ENCODE peak calls at places on chromosome 10, in ten cellular contexts. U is IMR-90; H is fibroblast of lung; R is sigmoid colon; G is upper lobe of right lung; O is cardiac muscle cell; B is CD4-positive, alpha-beta memory T cell; Q is lower lobe of right lung; M is psoas muscle; P is SK-N-SH. Y is an unnamed sample. For H3K4me1, the result is how much of the 10 kb centered on the place peaks cover.

GRCh38 chr10:122344741-122345258 is 29.7 kb upstream of the PLEKHA1 start:
- DNase-seq in U (peak), H (peak), R (no peak), O (no peak), P (no peak), M (no peak), B (no peak), Q (no peak), G (no peak), Y (no peak)

GRCh38 chr10:58982470-58983239 is 193.8 kb upstream of the PHYHIPL start:
- DNase-seq in G (no peak), B (no peak), Q (no peak), R (no peak), P (no peak), H (no peak), U (no peak), O (no peak), M (no peak), Y (no peak)

GRCh38 chr10:6494934-6495592 is 85.0 kb downstream of the PRKCQ start:
- DNase-seq in B (peak), H (no peak), G (no peak), M (no peak), R (no peak), O (no peak), P (no peak), U (no peak), Q (no peak), Y (peak)

GRCh38 chr10:68871105-68871711 is 29.9 kb upstream of the DDX50 start:
- DNase-seq in Q (no peak), U (peak), O (peak), P (no peak), M (no peak), B (no peak), G (no peak), H (peak), R (no peak), Y (no peak)

GRCh38 chr10:115417585-115418265 is 324.6 kb downstream of the ATRNL1 start:
- DNase-seq in H (peak), B (no peak), M (no peak), Q (no peak), P (peak), G (no peak), R (peak), O (peak), U (peak), Y (no peak)

GRCh38 chr10:57959318-57960003 is 308.2 kb downstream of the IPMK start:
- DNase-seq in H (no peak), Q (no peak), P (no peak), G (no peak), B (no peak), R (no peak), U (no peak), M (no peak), O (no peak), Y (no peak)

GRCh38 chr10:47076949-47077348 is 165.7 kb downstream of the PTPN20 start:
- DNase-seq in Q (no peak), B (no peak), R (no peak), P (no peak), H (peak), O (no peak), U (peak), M (no peak), G (no peak), Y (no peak)

GRCh38 chr10:21517134-21517982 is 8.1 kb downstream of the SKIDA1 start:
- DNase-seq in M (peak), O (peak), P (peak), Q (peak), H (peak), B (no peak), R (peak), U (peak), G (peak), Y (no peak)

GRCh38 chr10:18594574-18595156 is 56.7 kb downstream of the NSUN6 start:
- DNase-seq in B (no peak), H (no peak), R (no peak), U (no peak), Q (no peak), G (no peak), P (no peak), M (no peak), O (peak), Y (no peak)

GRCh38 chr10:79241990-79242619 is 105.2 kb upstream of the PPIF start:
- DNase-seq in Q (peak), H (peak), R (peak), M (peak), P (peak), O (peak), G (peak), B (no peak), U (peak), Y (peak)

GRCh38 chr10:3666525-3667302 is 118.3 kb downstream of the KLF6 start:
- DNase-seq in P (no peak), H (no peak), M (no peak), B (peak), Q (peak), R (no peak), U (no peak), G (no peak), O (no peak), Y (peak)

GRCh38 chr10:126684171-126684745 is 13.8 kb upstream of the C10orf90 start:
- DNase-seq in M (no peak), R (no peak), G (no peak), H (peak), P (no peak), O (no peak), Q (no peak), U (no peak), B (no peak), Y (no peak)

GRCh38 chr10:91043173-91043910 is 122.5 kb upstream of the ANKRD1 start:
- DNase-seq in O (peak), H (no peak), B (no peak), M (no peak), G (no peak), P (peak), Q (no peak), U (peak), R (no peak), Y (no peak)

GRCh38 chr10:76049581-76050290 is 618.3 kb downstream of the LRMDA start:
- DNase-seq in B (no peak), M (no peak), H (peak), R (no peak), Q (no peak), O (no peak), U (no peak), G (no peak), P (no peak), Y (no peak)

GRCh38 chr10:48804740-48805182 is 120.1 kb downstream of the WDFY4 start:
- DNase-seq in M (no peak), Q (no peak), H (no peak), B (no peak), R (no peak), U (no peak), O (peak), G (no peak), P (peak), Y (no peak)

GRCh38 chr10:13883843-13884444 is 297.2 kb downstream of the PRPF18 start:
- DNase-seq in P (no peak), B (no peak), Q (no peak), R (no peak), M (no peak), O (no peak), U (no peak), H (no peak), G (no peak), Y (no peak)

GRCh38 chr10:22992075-22992474 is 64.2 kb downstream of the ARMC3 start:
- DNase-seq in G (no peak), B (peak), H (no peak), P (no peak), O (no peak), M (no peak), R (no peak), U (no peak), Q (no peak), Y (no peak)

GRCh38 chr10:110005716-110006115 is 2.1 kb upstream of the ADD3 start:
- DNase-seq in P (peak), G (no peak), U (peak), Q (no peak), O (peak), H (peak), B (no peak), M (no peak), R (peak), Y (no peak)

GRCh38 chr10:95260909-95261552 is 29.8 kb downstream of the PDLIM1 start:
- DNase-seq in P (no peak), M (no peak), O (no peak), Q (no peak), H (peak), B (no peak), G (no peak), U (peak), R (no peak), Y (no peak)

GRCh38 chr10:44958196-44958896 is 1.3 kb upstream of the RASSF4 start:
- DNase-seq in M (no peak), G (no peak), U (peak), R (peak), B (no peak), O (no peak), Q (no peak), H (peak), P (no peak), Y (no peak)

GRCh38 chr10:88318803-88319202 is 264.3 kb downstream of the RNLS start:
- DNase-seq in M (no peak), R (no peak), G (no peak), P (no peak), O (no peak), Q (no peak), B (peak), H (no peak), U (no peak), Y (no peak)

GRCh38 chr10:44511601-44512000 is 126.7 kb upstream of the CXCL12 start:
- DNase-seq in H (no peak), R (no peak), B (no peak), O (no peak), G (no peak), P (no peak), U (no peak), Q (no peak), M (no peak), Y (no peak)

GRCh38 chr10:79286318-79286951 is 60.8 kb upstream of the PPIF start:
- DNase-seq in P (peak), G (peak), R (peak), H (peak), U (peak), M (peak), B (peak), O (no peak), Q (peak), Y (peak)

GRCh38 chr10:109633846-109634245 is 289.5 kb downstream of the XPNPEP1 start:
- DNase-seq in M (no peak), B (no peak), G (no peak), R (no peak), Q (no peak), H (no peak), P (no peak), O (no peak), U (no peak), Y (no peak)

GRCh38 chr10:90968448-90969086 is 47.7 kb upstream of the ANKRD1 start:
- DNase-seq in Q (no peak), R (no peak), H (peak), G (no peak), B (no peak), P (peak), O (no peak), M (no peak), U (peak), Y (no peak)

GRCh38 chr10:121662945-121663917 is 65.0 kb upstream of the FGFR2 start:
- DNase-seq in G (no peak), U (no peak), M (no peak), R (no peak), H (no peak), P (peak), O (peak), B (no peak), Q (no peak), Y (no peak)

GRCh38 chr10:122471531-122472177 is 10.3 kb downstream of the HTRA1 start:
- DNase-seq in P (no peak), O (no peak), G (no peak), U (peak), M (no peak), H (peak), R (no peak), Q (no peak), B (no peak), Y (no peak)

GRCh38 chr10:6151087-6151977 is 51.4 kb upstream of the PFKFB3 start:
- DNase-seq in R (peak), G (peak), P (peak), Q (peak), B (peak), H (peak), U (peak), M (peak), O (peak), Y (peak)

GRCh38 chr10:86649471-86650150 is 4.7 kb upstream of the OPN4 start:
- DNase-seq in P (peak), U (no peak), H (no peak), G (no peak), R (peak), O (no peak), Q (no peak), M (no peak), B (no peak), Y (no peak)

GRCh38 chr10:60732240-60733188 is 45.8 kb upstream of the CDK1 start:
- DNase-seq in P (no peak), U (no peak), G (no peak), Q (peak), O (peak), H (no peak), R (peak), M (peak), B (peak), Y (peak)

GRCh38 chr10:97220371-97220770 is 34.6 kb upstream of the SLIT1 start:
- DNase-seq in B (no peak), P (no peak), R (no peak), H (no peak), O (no peak), G (no peak), U (no peak), Q (no peak), M (no peak), Y (no peak)

GRCh38 chr10:71564221-71564820 is 155.3 kb downstream of the C10orf105 start:
- DNase-seq in H (no peak), G (no peak), M (no peak), R (no peak), P (no peak), O (no peak), U (no peak), Q (no peak), B (no peak), Y (no peak)

GRCh38 chr10:8830064-8830463 is 775.6 kb downstream of the GATA3 start:
- DNase-seq in U (no peak), G (no peak), R (no peak), H (no peak), O (no peak), P (peak), Q (no peak), M (no peak), B (no peak), Y (no peak)

DNA sequence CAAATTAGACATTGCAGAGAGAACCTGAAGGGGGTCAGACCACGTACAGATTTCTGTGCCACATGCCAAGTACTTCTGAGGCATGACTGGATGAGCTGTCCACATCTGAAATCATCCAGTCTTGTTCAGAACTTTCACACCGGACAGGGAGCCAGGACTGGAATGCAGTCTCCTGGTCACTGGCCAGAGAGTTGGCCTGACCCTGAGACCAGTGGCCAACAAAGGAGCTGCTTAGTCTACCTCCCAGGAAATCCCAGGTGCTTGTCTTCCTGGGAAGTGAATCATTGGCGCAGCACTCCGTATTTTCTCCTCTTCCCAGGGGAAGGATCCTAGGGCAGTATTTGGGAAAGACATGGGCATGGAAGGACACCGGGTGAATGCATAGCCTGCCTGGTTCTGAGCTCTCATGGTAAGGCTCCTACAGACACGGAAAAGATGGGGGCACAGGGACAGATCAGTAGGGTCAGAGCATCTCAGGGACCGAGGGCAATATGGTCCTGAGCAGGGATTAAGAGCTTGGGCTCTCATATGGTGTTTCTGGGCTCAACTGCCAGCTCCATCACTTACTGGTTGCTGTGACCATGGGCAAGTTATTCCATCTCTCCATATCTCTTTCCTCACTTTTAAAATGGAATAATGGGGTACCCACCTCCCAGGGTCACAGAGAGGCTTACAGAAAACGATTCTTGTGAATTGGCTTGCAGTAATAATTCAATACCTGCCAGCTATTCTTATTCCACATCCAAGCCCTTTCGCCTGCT is 1.3 kb upstream of the SCD start:
- DNase-seq in R (no peak), U (peak), O (peak), B (no peak), M (peak), P (no peak), G (no peak), Q (no peak), H (peak), Y (no peak)
- H3K4me1 ChIP-seq in R (under half), U (under half), O (under half), B (under half), M (under half), P (under half), G (under half), Q (under half), H (under half), Y (under half)

DNA sequence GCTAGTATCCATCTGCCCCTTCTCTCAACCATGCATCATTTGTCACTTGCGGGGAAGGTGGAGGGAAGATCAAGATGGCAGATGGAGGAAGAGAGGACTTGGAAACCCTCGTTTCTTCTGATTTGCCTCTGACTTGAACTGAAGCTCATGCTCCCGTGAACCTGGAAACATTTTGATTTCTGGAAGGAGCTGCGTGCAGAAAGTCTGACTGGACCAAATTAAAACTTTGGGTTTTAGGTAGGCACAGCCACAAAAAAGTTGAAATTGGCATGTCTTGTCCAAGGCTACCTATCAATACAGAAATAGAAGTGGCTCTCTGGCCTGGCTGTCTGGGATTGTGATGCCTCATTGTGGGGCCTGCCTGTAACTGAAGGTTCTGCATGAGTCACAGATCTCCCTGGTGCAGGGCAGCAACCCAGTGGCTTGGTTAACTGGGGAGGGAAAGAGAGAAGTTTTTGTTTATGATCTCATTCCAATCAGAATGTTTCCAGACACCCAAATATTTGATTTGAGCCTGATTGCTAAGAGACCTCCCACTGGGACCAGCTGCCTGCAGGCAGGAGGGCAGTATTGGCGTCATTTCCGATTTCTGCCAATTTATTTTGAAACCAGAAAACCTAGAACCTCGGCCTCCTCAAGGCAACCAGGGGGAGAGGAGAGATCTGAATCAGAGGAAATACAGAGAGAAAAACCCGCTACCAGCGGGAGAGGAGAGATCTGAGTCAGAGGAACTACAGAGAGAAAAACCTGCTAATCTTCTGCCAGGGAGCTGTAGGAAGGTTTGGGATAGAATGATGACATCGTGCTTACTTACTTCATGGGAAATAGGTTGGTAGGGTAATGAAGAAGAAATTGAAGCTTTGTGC is 363.6 kb downstream of the ANKRD30A start:
- DNase-seq in R (no peak), U (no peak), P (no peak), G (no peak), B (no peak), O (no peak), M (no peak), H (no peak), Q (no peak), Y (no peak)
- H3K4me3 ChIP-seq in R (no peak), U (no peak), P (no peak), G (no peak), B (no peak), O (no peak), M (no peak), H (no peak), Q (no peak), Y (no peak)

DNA sequence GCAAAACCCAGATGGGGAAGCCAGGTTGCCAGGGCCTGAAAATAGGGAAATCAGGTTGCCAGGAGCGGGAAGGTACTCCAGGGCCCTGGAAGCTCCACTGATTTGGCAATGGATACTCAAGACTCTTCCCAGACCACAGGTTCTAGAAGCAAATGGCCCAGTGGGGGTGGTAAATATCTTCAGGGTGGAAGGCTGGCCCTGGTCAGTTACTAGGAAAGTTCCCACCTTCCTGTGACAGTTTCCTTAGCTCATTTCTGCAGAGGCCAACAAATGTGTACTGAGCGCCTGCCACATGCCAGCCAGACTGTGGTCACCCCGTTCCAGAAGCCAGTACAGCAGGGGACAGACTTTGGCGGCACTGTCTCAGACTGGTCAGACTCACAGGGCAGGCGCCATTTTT is 113.6 kb downstream of the FAM53B start:
- DNase-seq in O (no peak), G (no peak), R (no peak), P (no peak), M (no peak), H (no peak), U (no peak), B (no peak), Q (no peak), Y (no peak)
- H3K4me1 ChIP-seq in O (under half), G (half or more), R (under half), P (under half), M (half or more), H (under half), U (under half), B (half or more), Q (half or more), Y (half or more)

DNA sequence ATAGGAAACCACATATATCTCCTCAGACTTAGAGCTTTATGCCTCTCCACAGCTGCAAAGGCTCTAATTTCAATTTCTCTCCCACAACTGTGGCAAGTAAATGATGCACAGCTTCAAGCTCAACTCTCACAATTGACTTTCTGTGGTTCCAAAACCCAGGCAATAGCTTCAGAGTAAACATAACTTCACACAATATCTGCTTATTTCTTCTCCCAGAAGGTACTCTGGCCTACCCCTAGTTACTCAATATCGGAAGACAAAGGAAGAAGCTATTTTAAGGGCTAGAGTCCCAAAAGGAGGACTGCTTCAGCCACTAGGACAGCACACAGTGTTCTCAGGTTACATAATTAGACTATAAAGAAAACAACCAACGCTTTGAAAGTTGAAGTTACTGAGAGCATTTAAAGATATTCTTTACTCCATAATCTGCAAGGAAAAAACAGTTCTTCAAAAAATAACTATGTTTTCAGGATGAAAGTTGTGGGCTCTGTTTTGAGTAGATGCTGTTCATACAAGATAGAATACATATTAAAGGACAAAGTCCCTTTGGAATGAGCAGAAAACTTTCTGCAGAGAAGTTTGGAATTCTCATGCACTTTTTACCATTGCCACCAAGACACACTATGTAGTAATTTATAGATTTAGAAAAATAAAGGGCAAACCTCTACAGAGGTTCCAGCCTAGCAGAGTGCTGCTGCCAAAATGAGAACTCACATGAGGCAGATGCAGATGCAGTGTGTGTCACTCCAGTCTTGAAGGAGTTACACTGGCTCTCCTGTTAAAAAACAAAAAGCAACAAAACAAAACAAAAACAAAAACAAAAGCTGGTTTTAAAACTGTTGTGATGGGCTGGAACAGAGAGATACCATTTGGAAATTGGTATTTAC is 81.8 kb downstream of the NT5C2 start:
- DNase-seq in O (peak), P (no peak), R (no peak), B (no peak), H (peak), Q (no peak), M (no peak), G (no peak), U (peak), Y (no peak)
- H3K4me3 ChIP-seq in O (no peak), P (no peak), R (no peak), B (no peak), H (no peak), Q (no peak), M (peak), G (no peak), U (no peak), Y (no peak)

GRCh38 chr10:24307696-24308476 is 98.9 kb downstream of the KIAA1217 start:
- DNase-seq in G (no peak), R (no peak), O (no peak), U (no peak), M (no peak), B (no peak), H (peak), P (no peak), Q (no peak), Y (no peak)
- H3K4me1 ChIP-seq in G (under half), R (under half), O (under half), U (under half), M (half or more), B (under half), H (under half), P (under half), Q (under half), Y (under half)

Y was measured in CD8-positive, alpha-beta memory T cell.